ENCODE peak calls at places on chromosomes 13 and 19, in five cellular contexts. A is Peyer's patch, Z is HFFc6, S is GM23338, K is stomach. L is an unnamed sample.
A peak's percentile ranks its signal among the peaks of the same experiment; 100 is the strongest.

GRCh38 chr13:64051278-64051677 is 2635.6 kb upstream of the PCDH20 start:
- DNase-seq in A (no peak), Z (no peak), S (no peak), K (no peak), L (no peak)

GRCh38 chr19:6706633-6706958 is 13.9 kb downstream of the C3 start:
- DNase-seq in A (no peak), Z (no peak), S (no peak), K (no peak), L (no peak)

GRCh38 chr13:106095919-106096318 is 439.5 kb downstream of the EFNB2 start:
- DNase-seq in A (no peak), Z (no peak), S (no peak), K (no peak), L (no peak)

GRCh38 chr13:23753523-23753922 is 135.7 kb downstream of the MIPEP start:
- DNase-seq in A (no peak), Z (peak; percentile 18), S (peak; percentile 31), K (no peak), L (no peak)

GRCh38 chr19:48196321-48196761 is 25.9 kb downstream of the ZSWIM9 start:
- DNase-seq in A (no peak), Z (no peak), S (peak; percentile 10), K (no peak), L (no peak)

GRCh38 chr19:55369651-55370304 is 485 bp downstream of the IL11 start:
- DNase-seq in A (no peak), Z (peak; percentile 84), S (peak; percentile 94), K (no peak), L (no peak)

GRCh38 chr19:9054768-9055167 is 32.1 kb upstream of the OR1M1 start:
- DNase-seq in A (no peak), Z (no peak), S (peak; percentile 51), K (no peak), L (no peak)

GRCh38 chr13:98780451-98780850 is 28.0 kb upstream of the SLC15A1 start:
- DNase-seq in A (no peak), Z (no peak), S (no peak), K (no peak), L (no peak)

GRCh38 chr19:3142292-3142670 is 6.4 kb downstream of the GNA15 start:
- DNase-seq in A (no peak), Z (peak; percentile 89), S (no peak), K (no peak), L (no peak)

GRCh38 chr19:1957562-1958248 is 16.7 kb downstream of the CSNK1G2 start:
- DNase-seq in A (no peak), Z (no peak), S (no peak), K (no peak), L (no peak)

GRCh38 chr19:1955171-1956142 is 14.5 kb downstream of the CSNK1G2 start:
- DNase-seq in A (no peak), Z (no peak), S (no peak), K (no peak), L (no peak)

GRCh38 chr19:1956868-1957492 is 16.0 kb downstream of the CSNK1G2 start:
- DNase-seq in A (no peak), Z (no peak), S (peak; percentile 68), K (no peak), L (no peak)

GRCh38 chr19:1954547-1954946 is 13.6 kb downstream of the CSNK1G2 start:
- DNase-seq in A (no peak), Z (no peak), S (no peak), K (no peak), L (no peak)

GRCh38 chr19:1956143-1956537 is 15.2 kb downstream of the CSNK1G2 start:
- DNase-seq in A (no peak), Z (no peak), S (no peak), K (no peak), L (no peak)
- TF ChIP-seq CTCF in A (no peak), Z (no peak), S (no peak), K (no peak), L (no peak)

GRCh38 chr19:51097796-51098195 is 10.4 kb downstream of the CTU1 start:
- DNase-seq in A (peak; percentile 34), Z (no peak), S (no peak), K (no peak), L (no peak)

GRCh38 chr19:51097166-51097736 is 11.0 kb downstream of the CTU1 start:
- DNase-seq in A (peak; percentile 79), Z (peak; percentile 47), S (peak; percentile 83), K (peak; percentile 77), L (no peak)

GRCh38 chr19:51099070-51099382 is 9.2 kb downstream of the CTU1 start:
- DNase-seq in A (no peak), Z (no peak), S (no peak), K (no peak), L (no peak)

GRCh38 chr19:51096473-51097165 is 11.6 kb downstream of the CTU1 start:
- DNase-seq in A (peak; percentile 37), Z (no peak), S (peak; percentile 57), K (no peak), L (no peak)

DNA sequence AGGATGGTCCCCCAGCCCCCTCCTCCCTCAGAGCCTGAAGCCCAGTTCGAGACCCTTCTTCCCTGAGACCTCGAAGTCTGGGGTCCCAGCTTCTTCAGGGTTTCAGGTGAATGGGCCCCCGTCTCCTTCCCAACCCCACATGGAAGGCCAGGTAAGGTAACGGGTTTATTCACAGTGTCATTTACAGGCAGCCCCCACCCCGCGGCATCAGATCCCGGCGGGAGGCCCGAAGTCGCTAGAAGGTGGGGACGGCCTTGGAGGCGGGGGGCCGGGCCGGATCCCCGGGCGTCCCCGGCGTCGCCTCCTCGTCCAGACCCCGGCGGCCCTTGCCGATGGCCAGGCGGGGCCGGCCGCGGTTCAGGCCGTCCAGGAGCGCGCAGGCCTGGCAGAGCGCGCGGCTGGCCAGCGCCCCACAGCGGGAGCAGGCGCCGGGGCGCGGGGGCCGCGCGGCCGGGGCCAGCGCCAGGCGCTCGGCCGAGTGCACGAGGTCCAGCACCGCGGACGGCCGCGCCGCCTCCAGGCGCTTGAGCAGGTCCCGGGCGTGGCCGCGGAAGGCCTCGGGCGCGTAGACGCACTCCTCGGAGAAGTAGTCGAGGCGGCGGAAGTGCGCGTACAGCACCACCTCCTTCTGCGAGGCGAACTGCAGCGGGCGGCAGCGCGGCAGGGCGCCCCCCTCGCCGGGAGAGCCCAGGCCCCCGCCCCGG is 9.7 kb downstream of the CTU1 start:
- DNase-seq in A (peak; percentile 19), Z (no peak), S (peak; percentile 88), K (no peak), L (no peak)
- TF ChIP-seq CTCF in A (no peak), Z (no peak), S (peak; percentile 36), K (no peak), L (no peak)

GRCh38 chr19:35714601-35715354 is 3.0 kb upstream of the KMT2B start:
- DNase-seq in A (no peak), Z (no peak), S (peak; percentile 68), K (no peak), L (no peak)
- TF ChIP-seq CTCF in A (no peak), Z (no peak), S (peak; percentile 32), K (no peak), L (no peak)

GRCh38 chr19:42269518-42270345 is 680 bp downstream of the CIC start:
- DNase-seq in A (peak; percentile 55), Z (no peak), S (no peak), K (no peak), L (peak; percentile 75)

GRCh38 chr19:42270346-42271044 is 1.4 kb downstream of the CIC start:
- DNase-seq in A (peak; percentile 62), Z (peak; percentile 82), S (no peak), K (peak; percentile 63), L (peak; percentile 89)

GRCh38 chr19:42267644-42268141 is 1.4 kb upstream of the CIC start:
- DNase-seq in A (no peak), Z (no peak), S (no peak), K (no peak), L (no peak)

GRCh38 chr19:42268142-42268703 is 829 bp upstream of the CIC start:
- DNase-seq in A (peak; percentile 99), Z (peak; percentile 99), S (peak; percentile 100), K (peak; percentile 99), L (peak; percentile 100)

DNA sequence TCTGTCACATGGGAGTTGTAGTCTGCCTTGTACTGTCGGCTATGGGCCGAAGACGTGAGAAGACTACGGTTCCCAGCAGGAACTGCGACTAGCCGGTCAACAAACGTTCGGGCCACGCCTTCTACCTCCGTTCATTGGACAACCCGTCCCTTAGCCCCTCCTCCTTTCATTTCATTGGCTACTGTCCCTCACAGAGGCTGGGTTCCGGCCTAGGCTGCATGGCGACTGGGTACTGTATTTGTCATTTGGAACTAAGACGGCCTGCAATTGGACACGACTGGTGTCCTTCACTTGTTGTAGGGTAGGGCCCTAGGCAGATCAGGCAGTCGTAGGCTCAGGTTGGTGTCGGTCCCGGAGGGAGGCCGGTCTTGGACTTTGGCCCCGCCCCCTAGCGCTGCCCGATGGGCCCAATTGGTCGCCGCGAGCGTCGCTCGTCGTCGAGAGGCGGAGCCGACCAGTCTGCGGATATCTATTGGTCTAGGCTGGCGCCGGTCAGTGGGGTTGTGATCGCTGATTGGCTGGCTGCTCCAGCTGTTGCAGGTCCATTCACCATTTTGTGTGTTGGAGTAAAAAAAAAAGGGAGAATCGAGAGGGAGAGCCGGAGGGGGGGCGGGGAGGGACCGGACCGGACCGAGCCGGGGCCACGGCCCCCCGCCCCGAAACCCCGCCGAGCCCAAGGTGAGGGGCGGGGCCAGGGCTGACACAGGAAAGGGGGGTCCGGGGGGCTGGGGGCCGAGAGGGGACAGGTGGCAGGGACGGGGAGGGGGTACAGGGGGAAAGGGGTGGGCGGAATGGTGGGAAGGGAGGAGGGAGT is at the start of gene CIC:
- DNase-seq in A (peak; percentile 99), Z (peak; percentile 100), S (peak; percentile 100), K (peak; percentile 100), L (peak; percentile 100)
- TF ChIP-seq CTCF in A (no peak), Z (no peak), S (no peak), K (no peak), L (no peak)

L was measured in coronary artery.